ENCODE peak calls at places on chromosomes 16 and 17, in nine cellular contexts. W is smooth muscle cell of the brain vasculature; B is activated T-cell treated with anti-CD3 and anti-CD28 coated beads, Interleukin-2, amount 50 U/mL, for 1 hour; K is stimulated activated CD8-positive, alpha-beta memory T cell treated with anti-CD3 and anti-CD28 coated beads, Interleukin-4, amount 100 ng/mL, for 4 hours; Q is GM12865; R is foreskin melanocyte; A is stimulated activated CD4-positive, alpha-beta T cell treated with anti-CD3 and anti-CD28 coated beads, Interleukin-2, amount 100 ng/mL, for 48 hours; O is T47D; Z is EL. N is an unnamed sample.

GRCh38 chr16:83633285-83633684 is 174.5 kb upstream of the HSBP1 start:
- DNase-seq in Q (no peak), O (no peak), A (no peak), W (no peak), R (no peak), B (no peak), Z (no peak), K (no peak), N (no peak)

GRCh38 chr16:10309271-10309932 is 76.5 kb upstream of the ATF7IP2 start:
- DNase-seq in O (no peak), W (no peak), B (no peak), Z (no peak), R (no peak), A (no peak), K (no peak), Q (no peak), N (no peak)

GRCh38 chr17:37502009-37502936 is 12.6 kb downstream of the DUSP14 start:
- DNase-seq in Z (no peak), Q (no peak), K (no peak), B (no peak), A (no peak), R (no peak), W (no peak), O (no peak), N (no peak)

GRCh38 chr16:88306860-88307545 is 75.8 kb upstream of the ZNF469 start:
- DNase-seq in Z (peak), R (peak), O (peak), W (peak), K (no peak), B (no peak), Q (no peak), A (no peak), N (no peak)

GRCh38 chr17:53313746-53314145 is 509.0 kb upstream of the KIF2B start:
- DNase-seq in K (no peak), Q (no peak), R (no peak), A (no peak), W (no peak), B (no peak), Z (peak), O (no peak), N (no peak)

GRCh38 chr17:31489295-31490018 is 98.0 kb downstream of the RAB11FIP4 start:
- DNase-seq in B (no peak), A (no peak), W (no peak), O (peak), K (no peak), Z (no peak), R (no peak), Q (no peak), N (no peak)

GRCh38 chr17:47948706-47949196 is 7.4 kb downstream of the PNPO start:
- DNase-seq in K (no peak), R (no peak), Q (no peak), W (no peak), Z (no peak), O (peak), A (no peak), B (peak), N (no peak)

GRCh38 chr17:7837375-7838290 is 3.6 kb downstream of the KDM6B start:
- DNase-seq in W (no peak), B (no peak), K (no peak), O (no peak), Z (no peak), R (no peak), Q (peak), A (no peak), N (no peak)

GRCh38 chr17:73534575-73534940 is 109.7 kb downstream of the SDK2 start:
- DNase-seq in Q (no peak), R (no peak), B (no peak), K (no peak), A (no peak), Z (no peak), O (no peak), W (no peak), N (no peak)

GRCh38 chr17:40058151-40058784 is 4.1 kb upstream of the MED24 start:
- DNase-seq in R (no peak), Z (no peak), A (no peak), B (no peak), K (no peak), Q (no peak), O (no peak), W (no peak), N (no peak)

GRCh38 chr17:73282629-73283028 is 20.9 kb upstream of the CPSF4L start:
- DNase-seq in K (no peak), W (no peak), Q (no peak), B (no peak), Z (no peak), A (no peak), O (no peak), R (no peak), N (no peak)

GRCh38 chr17:38402897-38403296 is 25.4 kb upstream of the ARHGAP23 start:
- DNase-seq in W (no peak), Q (no peak), R (no peak), K (no peak), Z (no peak), O (peak), B (no peak), A (no peak), N (no peak)

GRCh38 chr17:50196826-50197225 is 4.6 kb downstream of the COL1A1 start:
- DNase-seq in W (no peak), Z (peak), K (no peak), O (no peak), A (no peak), Q (no peak), R (no peak), B (no peak), N (no peak)

GRCh38 chr17:36849871-36850348 is 87.4 kb upstream of the LHX1 start:
- DNase-seq in O (no peak), W (no peak), Z (peak), Q (peak), R (peak), A (peak), K (no peak), B (no peak), N (no peak)

GRCh38 chr16:77788196-77789084 is at the start of gene VAT1L:
- DNase-seq in K (no peak), R (peak), O (peak), Q (peak), B (no peak), W (no peak), A (peak), Z (peak), N (no peak)

GRCh38 chr17:66949501-66949900 is 15.0 kb upstream of the CACNG4 start:
- DNase-seq in O (no peak), A (no peak), K (no peak), W (no peak), R (no peak), Z (peak), B (no peak), Q (no peak), N (no peak)

GRCh38 chr16:84989791-84990620 is 21.3 kb downstream of the ZDHHC7 start:
- DNase-seq in A (no peak), Q (no peak), O (no peak), K (no peak), R (no peak), Z (no peak), B (no peak), W (no peak), N (no peak)

GRCh38 chr17:58006563-58006923 is 503 bp downstream of the SRSF1 start:
- DNase-seq in B (no peak), K (peak), Z (peak), W (no peak), Q (peak), A (peak), O (peak), R (peak), N (no peak)

GRCh38 chr17:72590382-72590781 is 469.6 kb downstream of the SOX9 start:
- DNase-seq in A (no peak), B (no peak), O (no peak), Z (peak), R (peak), K (no peak), W (no peak), Q (no peak), N (no peak)

GRCh38 chr16:52843386-52843785 is 209.3 kb downstream of the CHD9NB start:
- DNase-seq in Z (no peak), B (no peak), A (no peak), Q (no peak), W (no peak), O (no peak), R (peak), K (no peak), N (no peak)